ENCODE peak calls at places on chromosomes 3 and 15, in six cellular contexts. P is HepG2, G is GM12891, U is GM12878, N is H1, A is K562. D is an unnamed sample.
A peak's percentile ranks its signal among the peaks of the same experiment; 100 is the strongest.

GRCh38 chr3:64686446-64686908 is 1.3 kb downstream of the ADAMTS9 start:
- DNase-seq in P (peak; percentile 18), G (no peak), U (no peak), N (no peak), A (no peak), D (no peak)

GRCh38 chr3:194134757-194135515 is 1.0 kb upstream of the HES1 start:
- DNase-seq in P (peak; percentile 93), G (peak; percentile 66), U (peak; percentile 55), N (peak; percentile 83), A (peak; percentile 75), D (peak; percentile 71)

GRCh38 chr3:9793161-9793781 is 389 bp downstream of the ARPC4 start:
- DNase-seq in P (peak; percentile 28), G (no peak), U (no peak), N (no peak), A (peak; percentile 93), D (no peak)

GRCh38 chr3:59237121-59237520 is 187.3 kb upstream of the CFAP20DC start:
- DNase-seq in P (no peak), G (no peak), U (no peak), N (no peak), A (no peak), D (no peak)

GRCh38 chr3:61650276-61650675 is 88.9 kb downstream of the PTPRG start:
- DNase-seq in P (no peak), G (no peak), U (no peak), N (no peak), A (no peak), D (no peak)

GRCh38 chr3:179146911-179147570 is 1.1 kb upstream of the PIK3CA start:
- DNase-seq in P (peak; percentile 74), G (no peak), U (peak; percentile 42), N (no peak), A (peak; percentile 56), D (no peak)

GRCh38 chr15:92881570-92881837 is 18.6 kb upstream of the CHD2 start:
- DNase-seq in P (no peak), G (no peak), U (no peak), N (no peak), A (no peak), D (no peak)

GRCh38 chr15:34342737-34343575 is at the start of the genes NOP10 and NUTM1:
- DNase-seq in P (peak; percentile 90), G (peak; percentile 63), U (peak; percentile 86), N (peak; percentile 98), A (peak; percentile 82), D (peak; percentile 66)

GRCh38 chr15:83766326-83766725 is 112.4 kb downstream of the ADAMTSL3 start:
- DNase-seq in P (no peak), G (no peak), U (no peak), N (no peak), A (no peak), D (no peak)

GRCh38 chr3:108322352-108322751 is 26.0 kb downstream of the HHLA2 start:
- DNase-seq in P (no peak), G (no peak), U (no peak), N (no peak), A (no peak), D (no peak)

GRCh38 chr3:4974154-4974553 is 5.1 kb upstream of the BHLHE40 start:
- DNase-seq in P (no peak), G (no peak), U (no peak), N (no peak), A (no peak), D (no peak)

GRCh38 chr3:42746455-42747450 is 26.3 kb downstream of the CCDC13 start:
- DNase-seq in P (peak; percentile 54), G (no peak), U (no peak), N (no peak), A (no peak), D (no peak)

GRCh38 chr3:20128378-20128777 is 57.6 kb downstream of the SGO1 start:
- DNase-seq in P (no peak), G (no peak), U (no peak), N (no peak), A (no peak), D (no peak)

GRCh38 chr15:58346361-58346760 is 85.4 kb upstream of the LIPC start:
- DNase-seq in P (no peak), G (no peak), U (no peak), N (no peak), A (no peak), D (no peak)

GRCh38 chr3:142595581-142595950 is 627 bp upstream of the PLS1 start:
- DNase-seq in P (peak; percentile 74), G (no peak), U (no peak), N (no peak), A (no peak), D (no peak)

GRCh38 chr3:196942915-196943277 is 568 bp upstream of the NCBP2 start:
- DNase-seq in P (no peak), G (no peak), U (no peak), N (no peak), A (peak; percentile 67), D (no peak)

GRCh38 chr15:73889053-73889452 is 15.7 kb downstream of the TBC1D21 start:
- DNase-seq in P (no peak), G (no peak), U (no peak), N (no peak), A (no peak), D (no peak)

GRCh38 chr15:99745687-99746086 is 12.4 kb upstream of the LYSMD4 start:
- DNase-seq in P (no peak), G (no peak), U (no peak), N (no peak), A (no peak), D (no peak)

GRCh38 chr3:8509961-8510360 is 8.3 kb downstream of the LMCD1 start:
- DNase-seq in P (no peak), G (no peak), U (no peak), N (no peak), A (no peak), D (no peak)

GRCh38 chr15:26635105-26635504 is 137.8 kb downstream of the GABRB3 start:
- DNase-seq in P (no peak), G (no peak), U (no peak), N (no peak), A (no peak), D (no peak)

GRCh38 chr15:74390552-74391288 is 23.3 kb upstream of the CYP11A1 start:
- DNase-seq in P (no peak), G (no peak), U (no peak), N (no peak), A (no peak), D (no peak)

GRCh38 chr3:178198329-178198728 is 337.9 kb upstream of the KCNMB2 start:
- DNase-seq in P (no peak), G (no peak), U (no peak), N (no peak), A (no peak), D (no peak)

GRCh38 chr15:60052796-60053195 is 48.7 kb downstream of the FOXB1 start:
- DNase-seq in P (no peak), G (no peak), U (no peak), N (no peak), A (no peak), D (no peak)

GRCh38 chr3:103440539-103441113 is 1005.8 kb downstream of the ZPLD1 start:
- DNase-seq in P (no peak), G (no peak), U (no peak), N (no peak), A (no peak), D (no peak)

GRCh38 chr3:179189764-179190163 is 41.6 kb downstream of the PIK3CA start:
- DNase-seq in P (no peak), G (no peak), U (no peak), N (no peak), A (no peak), D (no peak)

GRCh38 chr3:43178891-43179366 is 73.0 kb upstream of the POMGNT2 start:
- DNase-seq in P (peak; percentile 91), G (no peak), U (no peak), N (no peak), A (no peak), D (no peak)

GRCh38 chr3:45035441-45036301 is 9.6 kb downstream of the CLEC3B start:
- DNase-seq in P (no peak), G (no peak), U (no peak), N (no peak), A (no peak), D (no peak)

GRCh38 chr3:120311863-120312794 is 27.1 kb upstream of the GPR156 start:
- DNase-seq in P (no peak), G (no peak), U (no peak), N (no peak), A (no peak), D (no peak)

DNA sequence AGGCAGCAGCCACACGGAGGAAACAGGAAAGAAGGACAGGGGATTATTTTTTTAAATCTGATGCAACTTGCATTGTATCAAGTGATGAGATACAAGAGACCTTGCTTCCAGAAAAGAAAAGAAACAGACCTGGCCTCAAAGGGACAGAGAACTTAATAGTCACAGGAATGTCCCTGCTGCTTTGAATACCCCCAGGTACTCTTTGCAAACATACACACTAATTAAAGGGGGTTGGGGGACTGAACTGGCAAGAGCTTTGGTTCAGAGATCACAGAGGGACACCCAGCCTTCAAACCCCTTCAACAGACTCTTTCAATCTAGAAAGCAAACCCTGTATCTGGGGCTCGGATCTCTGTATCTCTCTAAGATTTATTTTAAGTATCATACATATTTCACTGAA is 18.0 kb downstream of the TNIK start:
- DNase-seq in P (no peak), G (no peak), U (no peak), N (no peak), A (no peak), D (no peak)
- TF ChIP-seq TAF1 in P (no peak), G (no peak), U (no peak), N (no peak), A (no peak), D (no peak)

GRCh38 chr3:15427182-15427880 is at the start of the genes EAF1 and METTL6:
- DNase-seq in P (peak; percentile 71), G (peak; percentile 80), U (peak; percentile 38), N (no peak), A (peak; percentile 96), D (peak; percentile 83)
- TF ChIP-seq POLR2A in P (peak; percentile 68), G (peak; percentile 87), U (peak; percentile 85), N (peak; percentile 69), A (peak; percentile 89), D (peak; percentile 81)

DNA sequence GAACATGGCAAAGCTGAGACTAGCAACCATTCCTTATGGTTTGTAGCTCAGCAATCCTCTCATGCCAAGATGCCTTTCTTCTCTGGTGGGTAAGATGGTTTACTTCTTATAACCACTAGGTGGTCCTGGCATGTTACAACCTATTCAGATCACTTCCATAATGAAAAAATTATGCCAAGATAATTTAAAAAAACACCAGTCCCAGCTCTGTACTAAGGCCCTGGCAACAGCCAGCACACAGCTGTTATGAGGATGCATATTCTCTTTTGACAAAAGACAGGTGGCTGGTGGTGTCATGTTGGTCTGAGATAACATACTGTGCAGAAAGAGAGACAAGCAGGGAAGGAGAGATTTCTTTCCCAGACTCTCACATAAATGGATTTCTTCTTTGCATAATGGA is 65.7 kb upstream of the FRMD4B start:
- DNase-seq in P (no peak), G (no peak), U (no peak), N (no peak), A (no peak), D (no peak)
- TF ChIP-seq POLR2AphosphoS5 in P (no peak), G (no peak), U (no peak), N (no peak), A (no peak), D (no peak)

GRCh38 chr15:51585953-51586352 is 36.6 kb downstream of the DMXL2 start:
- DNase-seq in P (peak; percentile 23), G (no peak), U (peak; percentile 8), N (no peak), A (no peak), D (no peak)

GRCh38 chr15:51589881-51590570 is 32.5 kb downstream of the DMXL2 start:
- DNase-seq in P (no peak), G (no peak), U (peak; percentile 8), N (no peak), A (no peak), D (no peak)
- TF ChIP-seq TAF1 in P (no peak), G (no peak), U (no peak), N (no peak), A (no peak), D (no peak)

GRCh38 chr3:10949197-10949596 is 43.4 kb upstream of the SLC6A1 start:
- DNase-seq in P (no peak), G (no peak), U (no peak), N (no peak), A (no peak), D (no peak)
- TF ChIP-seq POLR2A in P (no peak), G (no peak), U (no peak), N (no peak), A (no peak), D (no peak)

D was measured in GM12892.